ENCODE peak calls at places on chromosome 3, in nine cellular contexts. One of them, this sample, is unnamed.

GRCh38 chr3:15606434-15606891 is 4.9 kb downstream of the BTD start:
- DNase-seq in thoracic aorta: no peak
- DNase-seq in astrocyte of the spinal cord: no peak
- DNase-seq in tibial nerve: no peak
- DNase-seq in HFFc6: no peak
- DNase-seq in OCI-LY7: no peak
- DNase-seq in hepatocyte: peak
- DNase-seq in RWPE2: no peak
- DNase-seq in CD8-positive, alpha-beta T cell: no peak
- DNase-seq in this sample: no peak

GRCh38 chr3:50164056-50164455 is 8.9 kb downstream of the SEMA3F start:
- DNase-seq in hepatocyte: peak
- DNase-seq in thoracic aorta: peak
- DNase-seq in astrocyte of the spinal cord: peak
- DNase-seq in CD8-positive, alpha-beta T cell: no peak
- DNase-seq in RWPE2: peak
- DNase-seq in HFFc6: peak
- DNase-seq in tibial nerve: peak
- DNase-seq in OCI-LY7: no peak
- DNase-seq in this sample: peak

GRCh38 chr3:156605686-156606605 is 51.0 kb upstream of the SSR3 start:
- DNase-seq in CD8-positive, alpha-beta T cell: no peak
- DNase-seq in tibial nerve: peak
- DNase-seq in RWPE2: no peak
- DNase-seq in thoracic aorta: peak
- DNase-seq in OCI-LY7: no peak
- DNase-seq in HFFc6: peak
- DNase-seq in astrocyte of the spinal cord: peak
- DNase-seq in hepatocyte: peak
- DNase-seq in this sample: no peak

GRCh38 chr3:186826978-186827857 is 15.3 kb upstream of the ADIPOQ start:
- DNase-seq in astrocyte of the spinal cord: peak
- DNase-seq in HFFc6: peak
- DNase-seq in RWPE2: peak
- DNase-seq in hepatocyte: peak
- DNase-seq in OCI-LY7: peak
- DNase-seq in thoracic aorta: no peak
- DNase-seq in tibial nerve: peak
- DNase-seq in CD8-positive, alpha-beta T cell: peak
- DNase-seq in this sample: peak

GRCh38 chr3:71532639-71533395 is 50.7 kb downstream of the FOXP1 start:
- DNase-seq in OCI-LY7: no peak
- DNase-seq in thoracic aorta: no peak
- DNase-seq in RWPE2: peak
- DNase-seq in tibial nerve: peak
- DNase-seq in hepatocyte: no peak
- DNase-seq in astrocyte of the spinal cord: peak
- DNase-seq in HFFc6: no peak
- DNase-seq in CD8-positive, alpha-beta T cell: no peak
- DNase-seq in this sample: no peak

GRCh38 chr3:160373655-160374054 is 25.4 kb downstream of the IFT80 start:
- DNase-seq in CD8-positive, alpha-beta T cell: no peak
- DNase-seq in thoracic aorta: no peak
- DNase-seq in HFFc6: no peak
- DNase-seq in RWPE2: no peak
- DNase-seq in OCI-LY7: no peak
- DNase-seq in astrocyte of the spinal cord: no peak
- DNase-seq in tibial nerve: no peak
- DNase-seq in hepatocyte: no peak
- DNase-seq in this sample: no peak

GRCh38 chr3:152436707-152437615 is 168.2 kb downstream of the MBNL1 start:
- DNase-seq in thoracic aorta: no peak
- DNase-seq in CD8-positive, alpha-beta T cell: no peak
- DNase-seq in HFFc6: no peak
- DNase-seq in hepatocyte: no peak
- DNase-seq in astrocyte of the spinal cord: no peak
- DNase-seq in tibial nerve: no peak
- DNase-seq in RWPE2: no peak
- DNase-seq in OCI-LY7: no peak
- DNase-seq in this sample: no peak

GRCh38 chr3:43362961-43363360 is 76.6 kb downstream of the SNRK start:
- DNase-seq in CD8-positive, alpha-beta T cell: no peak
- DNase-seq in RWPE2: no peak
- DNase-seq in hepatocyte: no peak
- DNase-seq in tibial nerve: no peak
- DNase-seq in OCI-LY7: no peak
- DNase-seq in astrocyte of the spinal cord: no peak
- DNase-seq in thoracic aorta: no peak
- DNase-seq in HFFc6: no peak
- DNase-seq in this sample: no peak

GRCh38 chr3:77038468-77038927 is 1.4 kb upstream of the ROBO2 start:
- DNase-seq in HFFc6: peak
- DNase-seq in tibial nerve: peak
- DNase-seq in OCI-LY7: no peak
- DNase-seq in hepatocyte: peak
- DNase-seq in CD8-positive, alpha-beta T cell: no peak
- DNase-seq in astrocyte of the spinal cord: peak
- DNase-seq in thoracic aorta: no peak
- DNase-seq in RWPE2: peak
- DNase-seq in this sample: peak

GRCh38 chr3:159627229-159627628 is 361.4 kb upstream of the IL12A start:
- DNase-seq in RWPE2: no peak
- DNase-seq in OCI-LY7: no peak
- DNase-seq in tibial nerve: no peak
- DNase-seq in hepatocyte: no peak
- DNase-seq in HFFc6: no peak
- DNase-seq in astrocyte of the spinal cord: no peak
- DNase-seq in thoracic aorta: no peak
- DNase-seq in CD8-positive, alpha-beta T cell: no peak
- DNase-seq in this sample: no peak

GRCh38 chr3:25293736-25294135 is 134.3 kb upstream of the RARB start:
- DNase-seq in hepatocyte: peak
- DNase-seq in OCI-LY7: no peak
- DNase-seq in RWPE2: no peak
- DNase-seq in thoracic aorta: no peak
- DNase-seq in CD8-positive, alpha-beta T cell: no peak
- DNase-seq in HFFc6: no peak
- DNase-seq in astrocyte of the spinal cord: no peak
- DNase-seq in tibial nerve: no peak
- DNase-seq in this sample: no peak

GRCh38 chr3:171640520-171641412 is 169.5 kb downstream of the PLD1 start:
- DNase-seq in OCI-LY7: no peak
- DNase-seq in tibial nerve: no peak
- DNase-seq in astrocyte of the spinal cord: peak
- DNase-seq in HFFc6: peak
- DNase-seq in thoracic aorta: no peak
- DNase-seq in RWPE2: no peak
- DNase-seq in hepatocyte: peak
- DNase-seq in CD8-positive, alpha-beta T cell: no peak
- DNase-seq in this sample: no peak

GRCh38 chr3:87052499-87053260 is 61.7 kb upstream of the VGLL3 start:
- DNase-seq in tibial nerve: no peak
- DNase-seq in astrocyte of the spinal cord: no peak
- DNase-seq in thoracic aorta: no peak
- DNase-seq in RWPE2: no peak
- DNase-seq in OCI-LY7: no peak
- DNase-seq in HFFc6: no peak
- DNase-seq in hepatocyte: no peak
- DNase-seq in CD8-positive, alpha-beta T cell: no peak
- DNase-seq in this sample: no peak

DNA sequence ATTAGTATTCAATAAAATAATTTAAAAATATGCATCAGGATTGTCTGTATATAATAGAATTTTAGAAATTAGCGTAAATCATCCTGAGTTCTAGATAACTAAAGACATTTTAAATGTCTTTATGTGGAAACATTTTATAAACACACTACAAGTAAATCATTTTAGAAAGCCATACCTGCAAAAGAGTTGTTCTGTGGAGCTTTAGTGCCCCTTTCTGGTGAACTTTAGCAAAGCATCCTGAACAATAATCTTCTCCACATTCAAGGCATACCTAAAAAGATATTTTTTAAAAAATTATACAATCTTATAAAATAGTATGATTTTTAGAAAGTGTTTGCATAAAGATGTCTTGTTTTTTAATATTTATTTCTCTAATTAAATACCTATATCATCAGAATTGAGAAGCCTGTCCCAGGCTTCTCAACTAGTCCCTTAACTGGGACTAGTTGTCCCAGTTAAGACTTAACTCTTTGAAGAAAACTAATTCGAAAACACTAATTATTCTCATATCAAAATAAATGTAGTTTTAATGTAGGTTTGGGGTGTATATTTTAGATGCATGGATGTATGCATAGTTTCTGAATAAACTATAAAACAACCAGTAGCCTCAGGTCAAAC is 29.7 kb downstream of the ZBBX start:
- DNase-seq in astrocyte of the spinal cord: peak
- DNase-seq in thoracic aorta: no peak
- DNase-seq in hepatocyte: peak
- DNase-seq in HFFc6: no peak
- DNase-seq in tibial nerve: no peak
- DNase-seq in CD8-positive, alpha-beta T cell: no peak
- DNase-seq in OCI-LY7: peak
- DNase-seq in RWPE2: no peak
- DNase-seq in this sample: no peak
- TF ChIP-seq CTCF in astrocyte of the spinal cord: peak
- TF ChIP-seq CTCF in thoracic aorta: no peak
- TF ChIP-seq CTCF in hepatocyte: peak
- TF ChIP-seq CTCF in HFFc6: no peak
- TF ChIP-seq CTCF in tibial nerve: peak
- TF ChIP-seq CTCF in CD8-positive, alpha-beta T cell: no peak
- TF ChIP-seq CTCF in OCI-LY7: peak
- TF ChIP-seq CTCF in RWPE2: peak
- TF ChIP-seq CTCF in this sample: no peak

GRCh38 chr3:136621628-136622027 is 130.6 kb downstream of the STAG1 start:
- DNase-seq in astrocyte of the spinal cord: no peak
- DNase-seq in CD8-positive, alpha-beta T cell: no peak
- DNase-seq in hepatocyte: no peak
- DNase-seq in thoracic aorta: no peak
- DNase-seq in tibial nerve: no peak
- DNase-seq in HFFc6: no peak
- DNase-seq in RWPE2: no peak
- DNase-seq in OCI-LY7: no peak
- DNase-seq in this sample: no peak

GRCh38 chr3:136612512-136612911 is 139.7 kb downstream of the STAG1 start:
- DNase-seq in RWPE2: no peak
- DNase-seq in CD8-positive, alpha-beta T cell: no peak
- DNase-seq in HFFc6: peak
- DNase-seq in tibial nerve: no peak
- DNase-seq in thoracic aorta: no peak
- DNase-seq in astrocyte of the spinal cord: no peak
- DNase-seq in hepatocyte: no peak
- DNase-seq in OCI-LY7: no peak
- DNase-seq in this sample: no peak

DNA sequence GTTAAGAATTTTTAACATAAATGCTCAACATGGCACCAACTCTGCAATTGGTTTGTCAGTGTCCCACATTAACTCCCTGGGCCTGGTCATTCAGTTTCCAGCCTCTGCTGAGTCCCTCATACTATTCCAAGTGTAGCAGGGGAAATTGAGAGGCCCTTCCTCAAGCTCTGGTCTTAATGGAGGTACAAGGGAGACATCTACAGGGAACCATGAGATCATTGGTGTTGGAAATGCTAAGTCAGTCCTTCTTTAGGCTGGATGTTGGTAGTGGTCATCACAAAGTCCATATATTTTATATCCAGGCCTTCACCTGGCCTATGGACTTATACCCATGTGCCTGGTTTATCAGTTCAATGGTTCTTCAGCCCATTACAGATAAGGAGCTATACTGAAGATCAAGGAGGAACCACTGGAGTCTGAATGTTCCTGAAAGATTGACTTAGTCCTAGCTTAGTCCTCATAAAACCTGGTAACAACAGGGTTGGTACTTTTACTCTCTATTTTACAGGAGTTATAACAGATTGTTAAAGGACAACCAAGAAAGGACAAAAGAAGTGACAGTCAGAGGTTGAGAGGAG is 135.0 kb downstream of the STAG1 start:
- DNase-seq in hepatocyte: peak
- DNase-seq in tibial nerve: no peak
- DNase-seq in RWPE2: no peak
- DNase-seq in astrocyte of the spinal cord: no peak
- DNase-seq in OCI-LY7: no peak
- DNase-seq in thoracic aorta: no peak
- DNase-seq in HFFc6: no peak
- DNase-seq in CD8-positive, alpha-beta T cell: no peak
- DNase-seq in this sample: no peak
- TF ChIP-seq CTCF in hepatocyte: no peak
- TF ChIP-seq CTCF in tibial nerve: no peak
- TF ChIP-seq CTCF in RWPE2: no peak
- TF ChIP-seq CTCF in astrocyte of the spinal cord: no peak
- TF ChIP-seq CTCF in OCI-LY7: no peak
- TF ChIP-seq CTCF in thoracic aorta: no peak
- TF ChIP-seq CTCF in HFFc6: no peak
- TF ChIP-seq CTCF in CD8-positive, alpha-beta T cell: no peak
- TF ChIP-seq CTCF in this sample: no peak

GRCh38 chr3:12098400-12098799 is 60.3 kb downstream of the TIMP4 start:
- DNase-seq in RWPE2: no peak
- DNase-seq in tibial nerve: no peak
- DNase-seq in hepatocyte: no peak
- DNase-seq in HFFc6: no peak
- DNase-seq in thoracic aorta: no peak
- DNase-seq in astrocyte of the spinal cord: no peak
- DNase-seq in CD8-positive, alpha-beta T cell: no peak
- DNase-seq in OCI-LY7: no peak
- DNase-seq in this sample: no peak
- TF ChIP-seq CTCF in RWPE2: no peak
- TF ChIP-seq CTCF in tibial nerve: no peak
- TF ChIP-seq CTCF in hepatocyte: no peak
- TF ChIP-seq CTCF in HFFc6: peak
- TF ChIP-seq CTCF in thoracic aorta: no peak
- TF ChIP-seq CTCF in astrocyte of the spinal cord: no peak
- TF ChIP-seq CTCF in CD8-positive, alpha-beta T cell: no peak
- TF ChIP-seq CTCF in OCI-LY7: no peak
- TF ChIP-seq CTCF in this sample: no peak

GRCh38 chr3:70393881-70394612 is 81.6 kb upstream of the MDFIC2 start:
- DNase-seq in hepatocyte: no peak
- DNase-seq in HFFc6: no peak
- DNase-seq in CD8-positive, alpha-beta T cell: no peak
- DNase-seq in OCI-LY7: no peak
- DNase-seq in RWPE2: no peak
- DNase-seq in tibial nerve: no peak
- DNase-seq in astrocyte of the spinal cord: no peak
- DNase-seq in thoracic aorta: no peak
- DNase-seq in this sample: no peak

GRCh38 chr3:70387889-70388288 is 75.5 kb upstream of the MDFIC2 start:
- DNase-seq in hepatocyte: no peak
- DNase-seq in thoracic aorta: no peak
- DNase-seq in astrocyte of the spinal cord: no peak
- DNase-seq in HFFc6: no peak
- DNase-seq in CD8-positive, alpha-beta T cell: no peak
- DNase-seq in OCI-LY7: no peak
- DNase-seq in RWPE2: no peak
- DNase-seq in tibial nerve: no peak
- DNase-seq in this sample: no peak

DNA sequence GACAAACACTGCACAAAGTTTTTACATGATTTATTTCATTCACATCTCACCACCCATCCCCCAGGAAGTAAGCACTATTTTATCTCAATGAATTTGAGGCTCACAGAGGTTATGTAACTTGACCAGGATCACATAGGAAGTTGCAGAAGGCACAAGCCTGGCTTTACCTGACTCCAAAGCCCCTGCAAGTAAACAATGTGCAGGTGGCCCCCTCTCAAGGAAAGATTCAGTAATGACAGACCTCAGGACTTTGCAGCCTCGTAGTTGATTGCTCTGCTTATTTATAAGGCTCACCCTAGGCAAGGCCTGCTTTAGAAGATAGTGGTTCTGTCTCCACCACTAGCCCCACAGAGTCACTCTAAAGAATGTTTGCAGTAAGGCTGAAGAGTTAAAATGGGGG is 79.8 kb upstream of the MDFIC2 start:
- DNase-seq in CD8-positive, alpha-beta T cell: no peak
- DNase-seq in HFFc6: no peak
- DNase-seq in RWPE2: no peak
- DNase-seq in thoracic aorta: no peak
- DNase-seq in hepatocyte: no peak
- DNase-seq in OCI-LY7: no peak
- DNase-seq in astrocyte of the spinal cord: no peak
- DNase-seq in tibial nerve: no peak
- DNase-seq in this sample: no peak
- TF ChIP-seq CTCF in CD8-positive, alpha-beta T cell: no peak
- TF ChIP-seq CTCF in HFFc6: no peak
- TF ChIP-seq CTCF in RWPE2: no peak
- TF ChIP-seq CTCF in thoracic aorta: no peak
- TF ChIP-seq CTCF in hepatocyte: no peak
- TF ChIP-seq CTCF in OCI-LY7: no peak
- TF ChIP-seq CTCF in astrocyte of the spinal cord: no peak
- TF ChIP-seq CTCF in tibial nerve: no peak
- TF ChIP-seq CTCF in this sample: no peak